ENCODE peak calls at places on chromosomes 2 and 18, in six cellular contexts. X, B, L, P, N and H are unnamed samples.

GRCh38 chr18:9091066-9091476 is 11.4 kb upstream of the NDUFV2 start:
- DNase-seq in P (no peak), L (no peak), N (no peak), B (no peak), X (no peak), H (no peak)

GRCh38 chr18:2180586-2180985 is 390.7 kb downstream of the METTL4 start:
- DNase-seq in N (no peak), P (peak), B (no peak), L (no peak), X (no peak), H (no peak)

GRCh38 chr2:226652388-226652787 is 147.2 kb downstream of the IRS1 start:
- DNase-seq in B (no peak), N (peak), L (peak), X (peak), P (peak), H (no peak)

GRCh38 chr2:155099784-155100183 is 401.3 kb downstream of the KCNJ3 start:
- DNase-seq in N (no peak), X (no peak), L (peak), P (peak), B (no peak), H (no peak)

GRCh38 chr2:182220318-182220717 is 206.5 kb downstream of the PDE1A start:
- DNase-seq in X (no peak), N (no peak), P (no peak), L (no peak), B (no peak), H (no peak)

GRCh38 chr2:31296641-31297287 is 62.8 kb downstream of the EHD3 start:
- DNase-seq in B (no peak), L (no peak), N (no peak), X (no peak), P (no peak), H (no peak)

GRCh38 chr18:59006461-59007067 is 133.1 kb upstream of the SEC11C start:
- DNase-seq in P (no peak), B (no peak), X (no peak), N (no peak), L (no peak), H (no peak)

GRCh38 chr18:76460482-76460881 is 34.6 kb downstream of the ZNF516 start:
- DNase-seq in N (no peak), L (no peak), B (no peak), P (no peak), X (no peak), H (no peak)

GRCh38 chr2:86069783-86070339 is 35.8 kb downstream of the POLR1A start:
- DNase-seq in L (no peak), P (no peak), N (no peak), B (no peak), X (no peak), H (no peak)

GRCh38 chr2:70123829-70124117 is 36.5 kb downstream of the PCBP1 start:
- DNase-seq in P (no peak), N (no peak), B (no peak), X (no peak), L (no peak), H (no peak)

GRCh38 chr2:19569300-19569791 is 210.9 kb upstream of the OSR1 start:
- DNase-seq in L (peak), B (no peak), X (no peak), N (peak), P (peak), H (no peak)

GRCh38 chr2:201257941-201258665 is 2.2 kb upstream of the CASP8 start:
- DNase-seq in B (peak), P (peak), N (peak), X (no peak), L (peak), H (no peak)

GRCh38 chr18:55310044-55310676 is 277.8 kb downstream of the TCF4 start:
- DNase-seq in P (no peak), L (no peak), X (no peak), B (no peak), N (no peak), H (no peak)

GRCh38 chr18:56233595-56233994 is 404.8 kb downstream of the TXNL1 start:
- DNase-seq in N (no peak), P (no peak), B (no peak), X (peak), L (peak), H (no peak)

GRCh38 chr2:101770672-101771071 is 73.2 kb downstream of the MAP4K4 start:
- DNase-seq in B (no peak), L (peak), P (peak), X (no peak), N (no peak), H (no peak)

GRCh38 chr2:85828725-85829124 is 60.1 kb downstream of the ST3GAL5 start:
- DNase-seq in X (no peak), N (no peak), L (no peak), B (no peak), P (no peak), H (no peak)

GRCh38 chr2:151518802-151519201 is 109.1 kb downstream of the RIF1 start:
- DNase-seq in X (no peak), B (no peak), P (no peak), N (no peak), L (peak), H (no peak)

GRCh38 chr2:233202531-233202944 is 48.9 kb upstream of the ATG16L1 start:
- DNase-seq in N (no peak), L (no peak), B (no peak), X (no peak), P (no peak), H (no peak)

GRCh38 chr2:71166812-71167211 is 36.4 kb downstream of the MPHOSPH10 start:
- DNase-seq in N (no peak), X (no peak), L (peak), P (no peak), B (no peak), H (no peak)

GRCh38 chr18:68714356-68714706 is 577 bp downstream of the TMX3 start:
- DNase-seq in L (no peak), N (no peak), X (no peak), P (no peak), B (no peak), H (no peak)

GRCh38 chr2:195413422-195413821 is 243.6 kb upstream of the SLC39A10 start:
- DNase-seq in B (no peak), N (no peak), X (peak), L (no peak), P (no peak), H (no peak)

DNA sequence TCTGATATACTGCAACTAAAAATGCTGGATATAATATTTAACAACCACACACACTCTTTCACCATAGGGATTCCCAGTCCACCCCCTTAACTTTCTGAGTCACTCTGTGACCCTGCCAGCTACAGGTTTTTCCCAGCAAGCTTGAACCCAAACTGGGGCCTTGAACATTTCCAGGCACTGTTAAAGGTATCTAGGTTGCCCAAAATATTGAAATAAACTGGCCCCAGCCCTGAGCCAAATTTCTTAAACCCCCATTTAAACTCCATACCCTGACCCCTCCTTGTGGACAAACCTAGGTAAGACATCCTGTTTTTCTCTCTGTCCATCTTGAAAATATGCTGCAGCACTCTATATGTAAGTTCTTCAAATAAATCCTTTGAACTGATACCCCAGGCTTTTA is 19.7 kb upstream of the DCTN1 start:
- DNase-seq in B (no peak), P (no peak), X (no peak), L (peak), N (no peak), H (no peak)
- H3K27ac ChIP-seq in B (no peak), P (no peak), X (no peak), L (no peak), N (no peak), H (no peak)

GRCh38 chr2:8487461-8487932 is 194.4 kb upstream of the ID2 start:
- DNase-seq in L (no peak), N (no peak), B (no peak), P (no peak), X (no peak), H (no peak)
- TF ChIP-seq CTCF in L (no peak), N (no peak), B (no peak), P (no peak), X (no peak), H (no peak)

GRCh38 chr2:15119722-15120175 is 441.4 kb downstream of the NBAS start:
- DNase-seq in B (no peak), P (no peak), X (no peak), N (no peak), L (no peak), H (no peak)
- H3K27ac ChIP-seq in B (no peak), P (no peak), X (no peak), N (no peak), L (no peak), H (no peak)

GRCh38 chr18:79552696-79553095 is 126.9 kb upstream of the CTDP1 start:
- DNase-seq in X (no peak), N (no peak), P (no peak), L (no peak), B (no peak), H (peak)
- TF ChIP-seq CTCF in X (no peak), N (no peak), P (no peak), L (no peak), B (no peak), H (no peak)

DNA sequence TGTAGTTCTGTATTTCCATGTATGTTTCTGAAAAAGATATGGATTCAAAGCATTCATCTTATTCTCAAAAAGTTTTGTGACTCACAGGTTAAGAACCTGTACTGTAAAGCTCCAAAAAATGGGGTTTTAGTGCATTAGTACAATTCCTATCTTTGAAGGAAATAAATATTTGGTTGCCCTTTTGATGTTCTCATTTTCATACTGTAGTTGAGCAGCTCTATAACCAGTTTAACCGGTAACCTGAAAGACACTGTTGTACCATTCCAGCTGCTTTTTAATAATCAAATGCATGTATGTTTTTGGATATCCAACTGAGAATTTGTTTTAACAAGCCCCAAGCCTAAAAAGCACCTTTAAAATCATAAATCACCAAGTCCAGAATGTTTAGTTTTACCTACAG is 9.6 kb upstream of the OSGEPL1 start:
- DNase-seq in P (no peak), X (no peak), L (no peak), B (no peak), N (no peak), H (no peak)
- H3K27ac ChIP-seq in P (no peak), X (no peak), L (no peak), B (no peak), N (no peak), H (no peak)

GRCh38 chr2:237154050-237154638 is 68.5 kb downstream of the COPS8 start:
- DNase-seq in L (peak), X (peak), P (peak), B (peak), N (no peak), H (no peak)
- TF ChIP-seq CTCF in L (peak), X (peak), P (peak), B (peak), N (peak), H (peak)

DNA sequence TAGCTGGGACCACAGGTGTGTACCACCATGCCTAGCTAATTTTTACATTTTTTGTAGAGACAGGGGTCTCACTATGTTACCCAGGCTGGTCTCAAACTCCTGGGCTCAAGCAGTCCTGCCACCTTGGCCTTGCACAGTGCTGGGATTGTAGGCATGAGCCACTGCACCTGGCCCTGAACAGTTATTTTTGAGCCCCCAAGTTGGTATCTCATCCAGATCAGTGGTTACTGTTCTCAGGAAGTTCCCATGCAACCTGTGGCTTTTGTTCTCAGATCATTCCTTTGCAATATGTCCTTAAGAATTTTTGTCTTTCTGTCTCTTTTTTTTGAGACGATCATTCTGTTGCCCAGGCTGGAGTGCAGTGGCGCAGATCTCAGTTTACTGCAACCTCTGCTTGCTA is 7.7 kb upstream of the CCDC138 start:
- DNase-seq in B (no peak), P (no peak), X (no peak), L (no peak), N (no peak), H (no peak)
- H3K27ac ChIP-seq in B (no peak), P (no peak), X (no peak), L (no peak), N (no peak), H (no peak)

DNA sequence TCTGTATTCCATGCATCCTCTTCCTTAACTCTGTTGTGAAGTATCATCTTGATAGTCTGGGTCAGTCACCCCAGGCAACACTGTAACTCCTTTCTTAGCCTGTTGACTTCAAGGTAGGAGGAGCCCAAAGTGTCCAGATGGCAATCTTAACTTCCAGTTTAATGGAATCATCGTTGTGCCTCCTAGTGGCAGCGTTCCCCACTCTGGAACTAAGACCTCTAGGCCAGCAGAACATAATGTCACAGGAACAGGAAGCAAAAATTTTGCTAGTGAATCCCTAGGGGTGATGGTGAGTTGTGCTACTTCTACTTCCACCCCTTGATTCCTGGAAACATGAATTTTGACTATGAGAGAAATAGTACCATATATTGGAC is 11.7 kb downstream of the SGPP2 start:
- DNase-seq in P (no peak), N (no peak), B (no peak), L (no peak), X (no peak), H (no peak)
- TF ChIP-seq CTCF in P (no peak), N (peak), B (no peak), L (no peak), X (no peak), H (no peak)

DNA sequence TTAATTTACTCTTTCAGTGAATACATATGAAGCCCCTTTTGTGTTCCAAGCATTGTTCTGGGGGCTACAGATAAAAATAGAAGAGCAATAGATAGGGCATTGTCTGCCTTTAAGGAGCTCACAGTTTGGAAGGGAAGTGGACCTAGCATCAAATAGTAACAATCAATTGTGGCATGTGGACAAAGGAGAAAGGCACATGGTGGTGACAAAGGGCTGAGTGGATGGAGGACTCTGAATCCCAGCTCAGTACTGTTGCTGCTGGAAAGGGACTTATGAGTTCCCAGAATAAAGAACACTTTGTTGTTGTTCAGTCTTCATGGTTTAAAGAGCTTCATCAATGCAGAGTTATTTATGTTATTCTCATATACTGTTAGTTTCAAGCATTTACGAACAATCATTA is 217.7 kb downstream of the HRH4 start:
- DNase-seq in P (no peak), N (no peak), X (no peak), L (no peak), B (no peak), H (no peak)
- H3K27ac ChIP-seq in P (no peak), N (no peak), X (no peak), L (no peak), B (no peak), H (no peak)